ENCODE peak calls at places on chromosomes 3 and 15, in seven cellular contexts. S is CD4-positive, CD25-positive, alpha-beta regulatory T cell; E is A549; Y is sigmoid colon; O is ovary; K is tibial artery; I is adipocyte. J is an unnamed sample. For H3K9me3 and H3K4me1, the result is how much of the 10 kb centered on the place peaks cover.

GRCh38 chr3:11553436-11554235 is 90.1 kb downstream of the VGLL4 start:
- DNase-seq in S (no peak), E (no peak), Y (peak), O (peak), K (peak), I (peak), J (peak)

GRCh38 chr15:57422113-57422754 is 45.9 kb downstream of the CGNL1 start:
- DNase-seq in S (no peak), E (no peak), Y (no peak), O (no peak), K (peak), I (no peak), J (no peak)

GRCh38 chr15:90322531-90322930 is 29.6 kb upstream of the ZNF774 start:
- DNase-seq in S (no peak), E (no peak), Y (peak), O (no peak), K (no peak), I (no peak), J (no peak)

GRCh38 chr15:51907136-51907862 is 64.3 kb downstream of the LEO1 start:
- DNase-seq in S (no peak), E (peak), Y (no peak), O (no peak), K (no peak), I (peak), J (no peak)

GRCh38 chr3:182814419-182815160 is 21.3 kb downstream of the ATP11B start:
- DNase-seq in S (no peak), E (no peak), Y (no peak), O (no peak), K (no peak), I (no peak), J (no peak)

GRCh38 chr15:61687124-61687523 is 373.1 kb downstream of the VPS13C start:
- DNase-seq in S (no peak), E (no peak), Y (no peak), O (no peak), K (no peak), I (no peak), J (no peak)

GRCh38 chr3:128278761-128279593 is 125.7 kb downstream of the EEFSEC start:
- DNase-seq in S (no peak), E (no peak), Y (peak), O (peak), K (peak), I (peak), J (peak)

GRCh38 chr15:70512772-70513362 is 250.5 kb downstream of the UACA start:
- DNase-seq in S (peak), E (peak), Y (no peak), O (no peak), K (no peak), I (peak), J (peak)

GRCh38 chr3:189204467-189204866 is 32.7 kb downstream of the TPRG1 start:
- DNase-seq in S (no peak), E (no peak), Y (no peak), O (no peak), K (no peak), I (peak), J (no peak)

GRCh38 chr3:152508705-152509104 is 240.0 kb downstream of the MBNL1 start:
- DNase-seq in S (no peak), E (peak), Y (no peak), O (no peak), K (no peak), I (no peak), J (no peak)

GRCh38 chr3:55467099-55467498 is 20.0 kb downstream of the WNT5A start:
- DNase-seq in S (no peak), E (no peak), Y (no peak), O (no peak), K (no peak), I (peak), J (no peak)

GRCh38 chr15:36742696-36743095 is 163.3 kb downstream of the CDIN1 start:
- DNase-seq in S (no peak), E (no peak), Y (no peak), O (no peak), K (no peak), I (no peak), J (no peak)

GRCh38 chr15:81531971-81532370 is 158.0 kb upstream of the TMC3 start:
- DNase-seq in S (no peak), E (no peak), Y (no peak), O (no peak), K (no peak), I (peak), J (no peak)

GRCh38 chr3:64019271-64019670 is 4.0 kb downstream of the PSMD6 start:
- DNase-seq in S (no peak), E (no peak), Y (no peak), O (no peak), K (no peak), I (peak), J (no peak)

GRCh38 chr3:21017115-21017852 is 733.7 kb downstream of the ZNF385D start:
- DNase-seq in S (no peak), E (peak), Y (no peak), O (no peak), K (no peak), I (no peak), J (no peak)

GRCh38 chr3:163422671-163423070 is 1655.6 kb downstream of the SI start:
- DNase-seq in S (no peak), E (no peak), Y (no peak), O (no peak), K (no peak), I (no peak), J (no peak)

GRCh38 chr15:89203705-89204273 is 17.6 kb downstream of the RLBP1 start:
- DNase-seq in S (no peak), E (no peak), Y (no peak), O (no peak), K (no peak), I (no peak), J (no peak)

GRCh38 chr3:39065197-39065596 is 13.4 kb downstream of the WDR48 start:
- DNase-seq in S (no peak), E (peak), Y (no peak), O (no peak), K (no peak), I (peak), J (no peak)

GRCh38 chr3:53198996-53199395 is 38.0 kb downstream of the PRKCD start:
- DNase-seq in S (no peak), E (no peak), Y (no peak), O (no peak), K (no peak), I (no peak), J (no peak)
- H3K4me3 ChIP-seq in S (no peak), E (no peak), Y (no peak), O (no peak), K (no peak), I (no peak), J (no peak)

GRCh38 chr15:20352241-20353200 is 189.1 kb downstream of the GOLGA6L6 start:
- DNase-seq in S (no peak), E (no peak), Y (peak), O (no peak), K (no peak), I (no peak), J (no peak)

GRCh38 chr15:20351448-20351961 is 190.1 kb downstream of the GOLGA6L6 start:
- DNase-seq in S (no peak), E (peak), Y (peak), O (no peak), K (no peak), I (no peak), J (no peak)

GRCh38 chr15:20348291-20348899 is 193.2 kb downstream of the GOLGA6L6 start:
- DNase-seq in S (no peak), E (peak), Y (peak), O (no peak), K (no peak), I (no peak), J (no peak)

GRCh38 chr15:20348900-20349773 is 192.5 kb downstream of the GOLGA6L6 start:
- DNase-seq in S (no peak), E (peak), Y (peak), O (peak), K (no peak), I (no peak), J (no peak)

GRCh38 chr15:20349774-20350498 is 191.7 kb downstream of the GOLGA6L6 start:
- DNase-seq in S (no peak), E (peak), Y (peak), O (peak), K (peak), I (no peak), J (no peak)
- H3K9me3 ChIP-seq in S (under half), E (under half), Y (under half), O (under half), K (under half), I (under half), J (under half)

GRCh38 chr15:67785431-67785830 is 39.9 kb upstream of the SKOR1 start:
- DNase-seq in S (no peak), E (no peak), Y (no peak), O (no peak), K (no peak), I (no peak), J (no peak)
- H3K4me1 ChIP-seq in S (under half), E (under half), Y (under half), O (under half), K (under half), I (under half), J (under half)

GRCh38 chr3:37671926-37672325 is 189.8 kb upstream of the CTDSPL start:
- DNase-seq in S (no peak), E (no peak), Y (no peak), O (no peak), K (no peak), I (no peak), J (no peak)
- H3K4me3 ChIP-seq in S (no peak), E (no peak), Y (no peak), O (no peak), K (no peak), I (no peak), J (no peak)

DNA sequence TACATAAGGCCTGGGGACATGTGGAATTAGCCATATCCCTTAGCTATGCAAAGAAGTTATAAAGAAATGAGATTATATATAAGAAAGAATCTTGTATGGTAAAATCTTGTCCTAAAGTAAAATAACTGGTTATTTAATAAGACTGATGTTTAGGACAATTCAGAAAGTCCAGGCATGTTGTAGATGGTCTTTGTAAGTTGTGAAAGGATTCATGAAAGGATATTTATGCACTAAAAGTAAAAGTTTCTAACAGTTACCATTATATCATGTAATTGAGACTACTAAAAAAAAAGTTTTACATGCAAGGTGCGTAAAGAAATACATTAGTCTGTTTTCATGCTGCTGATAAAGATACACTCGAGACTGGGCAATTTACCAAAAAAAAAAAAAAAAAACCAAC is 146.3 kb downstream of the FMN1 start:
- DNase-seq in S (no peak), E (peak), Y (no peak), O (no peak), K (no peak), I (no peak), J (no peak)
- H3K9me3 ChIP-seq in S (under half), E (under half), Y (under half), O (under half), K (under half), I (under half), J (under half)

DNA sequence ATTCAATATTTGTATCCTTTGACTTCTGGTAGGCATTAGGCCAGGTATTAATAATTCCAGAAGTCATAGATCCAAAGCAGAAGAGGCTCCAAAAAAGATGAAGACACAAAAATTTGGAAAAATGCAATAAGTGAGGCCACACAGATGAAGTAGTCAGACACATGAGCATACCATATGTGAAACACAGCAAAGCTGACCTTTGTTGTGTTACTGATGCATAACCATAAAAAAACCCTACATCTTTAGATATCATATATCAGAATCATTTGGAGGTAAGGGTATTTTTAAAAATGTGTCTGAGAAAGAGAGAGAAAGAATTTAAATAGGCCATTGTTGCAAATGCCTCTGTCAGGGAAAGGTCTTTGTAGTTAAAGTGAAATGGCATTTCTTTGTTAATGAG is 314.9 kb downstream of the SLC9A9 start:
- DNase-seq in S (no peak), E (no peak), Y (no peak), O (no peak), K (no peak), I (no peak), J (no peak)
- H3K4me1 ChIP-seq in S (under half), E (under half), Y (under half), O (under half), K (under half), I (half or more), J (under half)

GRCh38 chr15:48332642-48333034 is 1.4 kb downstream of the DUT start:
- DNase-seq in S (no peak), E (no peak), Y (no peak), O (no peak), K (no peak), I (no peak), J (no peak)
- H3K4me3 ChIP-seq in S (peak), E (peak), Y (peak), O (no peak), K (peak), I (peak), J (peak)

GRCh38 chr15:27365441-27365840 is 394.5 kb downstream of the GABRG3 start:
- DNase-seq in S (no peak), E (no peak), Y (no peak), O (no peak), K (no peak), I (no peak), J (no peak)
- H3K9me3 ChIP-seq in S (under half), E (under half), Y (under half), O (under half), K (under half), I (under half), J (under half)

GRCh38 chr3:186117521-186118111 is 8.7 kb upstream of the ETV5 start:
- DNase-seq in S (no peak), E (no peak), Y (no peak), O (no peak), K (no peak), I (no peak), J (no peak)

GRCh38 chr3:186121271-186121670 is 12.4 kb upstream of the ETV5 start:
- DNase-seq in S (no peak), E (no peak), Y (no peak), O (no peak), K (no peak), I (no peak), J (no peak)

GRCh38 chr3:186121968-186122367 is 13.1 kb upstream of the ETV5 start:
- DNase-seq in S (no peak), E (no peak), Y (no peak), O (no peak), K (no peak), I (no peak), J (no peak)

GRCh38 chr3:186119499-186119898 is 10.6 kb upstream of the ETV5 start:
- DNase-seq in S (no peak), E (no peak), Y (no peak), O (no peak), K (no peak), I (no peak), J (no peak)

DNA sequence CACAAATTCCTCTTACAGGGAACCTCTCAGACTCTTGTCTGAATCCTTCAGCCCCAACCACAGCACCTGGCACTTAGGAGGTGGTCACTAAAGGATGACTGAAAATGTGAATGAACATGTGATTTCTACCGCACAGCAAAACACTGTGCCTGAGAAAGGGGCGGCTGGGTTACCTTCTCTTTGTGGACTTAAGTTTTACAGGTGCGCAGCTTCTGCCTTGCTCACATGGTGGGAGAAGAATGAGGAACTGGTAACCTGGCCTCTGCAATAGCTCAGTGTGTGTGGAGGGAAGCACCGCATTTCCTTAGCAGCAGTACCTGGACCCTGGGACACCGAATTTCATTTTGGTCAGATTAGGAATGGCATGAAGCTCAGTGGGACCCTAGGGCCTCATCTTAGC is 9.8 kb upstream of the ETV5 start:
- DNase-seq in S (no peak), E (no peak), Y (no peak), O (no peak), K (no peak), I (no peak), J (no peak)
- H3K4me1 ChIP-seq in S (under half), E (under half), Y (under half), O (under half), K (under half), I (under half), J (under half)

GRCh38 chr3:188002626-188003138 is 151.3 kb upstream of the LPP start:
- DNase-seq in S (no peak), E (no peak), Y (no peak), O (no peak), K (no peak), I (no peak), J (no peak)
- H3K4me3 ChIP-seq in S (no peak), E (no peak), Y (no peak), O (no peak), K (no peak), I (no peak), J (no peak)

J was measured in left ventricle myocardium inferior.